ENCODE peak calls at places on chromosomes 1 and 21, in eight cellular contexts. M, G, B, R, Y, E, F and P are unnamed samples.

GRCh38 chr1:214363386-214363785 is 82.4 kb downstream of the SMYD2 start:
- DNase-seq in M (no peak), G (peak; percentile 24), B (no peak), R (no peak), Y (no peak), E (no peak), F (no peak), P (no peak)

GRCh38 chr21:36792505-36792967 is 93.6 kb downstream of the SIM2 start:
- DNase-seq in M (no peak), G (peak; percentile 58), B (no peak), R (no peak), Y (no peak), E (no peak), F (no peak), P (peak; percentile 34)

GRCh38 chr1:117967900-117968299 is 38.4 kb downstream of the WDR3 start:
- DNase-seq in M (peak; percentile 2), G (peak; percentile 40), B (no peak), R (no peak), Y (no peak), E (no peak), F (no peak), P (no peak)

GRCh38 chr1:5781079-5781478 is 211.1 kb downstream of the NPHP4 start:
- DNase-seq in M (no peak), G (no peak), B (no peak), R (no peak), Y (no peak), E (no peak), F (no peak), P (no peak)

GRCh38 chr1:153777648-153778047 is 2.4 kb downstream of the SLC27A3 start:
- DNase-seq in M (no peak), G (peak; percentile 15), B (no peak), R (no peak), Y (no peak), E (peak; percentile 48), F (no peak), P (no peak)

GRCh38 chr1:178702141-178702540 is 22.9 kb upstream of the RALGPS2 start:
- DNase-seq in M (no peak), G (peak; percentile 68), B (no peak), R (no peak), Y (no peak), E (no peak), F (no peak), P (no peak)

GRCh38 chr1:229749992-229750391 is 123.9 kb downstream of the URB2 start:
- DNase-seq in M (no peak), G (no peak), B (no peak), R (no peak), Y (no peak), E (no peak), F (no peak), P (no peak)

GRCh38 chr1:14850563-14850962 is 252.1 kb downstream of the KAZN start:
- DNase-seq in M (peak; percentile 2), G (no peak), B (no peak), R (peak; percentile 6), Y (no peak), E (no peak), F (no peak), P (no peak)

GRCh38 chr1:240100351-240100750 is 8.7 kb downstream of the FMN2 start:
- DNase-seq in M (no peak), G (peak; percentile 80), B (no peak), R (no peak), Y (no peak), E (no peak), F (no peak), P (no peak)

GRCh38 chr1:171635661-171636060 is 13.6 kb downstream of the MYOCOS start:
- DNase-seq in M (no peak), G (no peak), B (no peak), R (no peak), Y (no peak), E (no peak), F (no peak), P (no peak)

GRCh38 chr1:100622037-100622436 is 84.1 kb downstream of the GPR88 start:
- DNase-seq in M (no peak), G (peak; percentile 98), B (no peak), R (peak; percentile 16), Y (no peak), E (no peak), F (no peak), P (no peak)

GRCh38 chr21:33969600-33969999 is 54.0 kb upstream of the ATP5PO start:
- DNase-seq in M (no peak), G (no peak), B (no peak), R (no peak), Y (no peak), E (no peak), F (no peak), P (no peak)

GRCh38 chr21:16117851-16118592 is 388.2 kb downstream of the USP25 start:
- DNase-seq in M (no peak), G (peak; percentile 99), B (no peak), R (no peak), Y (no peak), E (no peak), F (no peak), P (no peak)

GRCh38 chr1:177800386-177801058 is 169.3 kb downstream of the SEC16B start:
- DNase-seq in M (no peak), G (peak; percentile 76), B (peak; percentile 62), R (no peak), Y (no peak), E (no peak), F (no peak), P (no peak)

GRCh38 chr1:234845097-234845660 is 235.2 kb upstream of the IRF2BP2 start:
- DNase-seq in M (no peak), G (peak; percentile 60), B (peak; percentile 81), R (no peak), Y (no peak), E (no peak), F (no peak), P (no peak)

GRCh38 chr1:156276966-156277381 is 5.7 kb downstream of the SMG5 start:
- DNase-seq in M (no peak), G (no peak), B (no peak), R (no peak), Y (no peak), E (no peak), F (no peak), P (no peak)

GRCh38 chr1:26318338-26319064 is 743 bp downstream of the CD52 start:
- DNase-seq in M (no peak), G (no peak), B (no peak), R (no peak), Y (no peak), E (no peak), F (no peak), P (no peak)

GRCh38 chr1:5348732-5349465 is 643.3 kb downstream of the NPHP4 start:
- DNase-seq in M (no peak), G (no peak), B (no peak), R (no peak), Y (no peak), E (no peak), F (no peak), P (no peak)

GRCh38 chr1:224615861-224616760 is at the start of gene CNIH3:
- DNase-seq in M (peak; percentile 87), G (peak; percentile 90), B (no peak), R (no peak), Y (no peak), E (no peak), F (no peak), P (peak; percentile 72)

GRCh38 chr21:39705849-39706248 is 39.1 kb upstream of the IGSF5 start:
- DNase-seq in M (no peak), G (no peak), B (no peak), R (no peak), Y (no peak), E (no peak), F (no peak), P (no peak)
- TF ChIP-seq CTCF in M (no peak), G (peak; percentile 12), B (no peak), R (peak; percentile 42), Y (no peak), E (no peak), F (no peak), P (no peak)

GRCh38 chr1:228471762-228472398 is 15.3 kb upstream of the RNF187 start:
- DNase-seq in M (peak; percentile 70), G (no peak), B (no peak), R (peak; percentile 49), Y (no peak), E (no peak), F (no peak), P (no peak)
- TF ChIP-seq CTCF in M (peak; percentile 66), G (peak; percentile 63), B (peak; percentile 69), R (peak; percentile 68), Y (peak; percentile 40), E (peak; percentile 39), F (peak; percentile 54), P (peak; percentile 60)

GRCh38 chr1:40847023-40847740 is 15.0 kb downstream of the CITED4 start:
- DNase-seq in M (no peak), G (peak; percentile 27), B (no peak), R (no peak), Y (no peak), E (no peak), F (no peak), P (no peak)

GRCh38 chr1:40851643-40852042 is 10.5 kb downstream of the CITED4 start:
- DNase-seq in M (no peak), G (no peak), B (peak; percentile 42), R (no peak), Y (no peak), E (no peak), F (no peak), P (no peak)

GRCh38 chr1:40849801-40850592 is 12.2 kb downstream of the CITED4 start:
- DNase-seq in M (peak; percentile 71), G (peak; percentile 40), B (peak; percentile 62), R (peak; percentile 46), Y (peak; percentile 76), E (peak; percentile 58), F (peak; percentile 72), P (peak; percentile 85)

GRCh38 chr1:40845895-40846294 is 16.3 kb downstream of the CITED4 start:
- DNase-seq in M (no peak), G (no peak), B (no peak), R (no peak), Y (no peak), E (no peak), F (no peak), P (no peak)

GRCh38 chr1:40848530-40849189 is 13.5 kb downstream of the CITED4 start:
- DNase-seq in M (peak; percentile 80), G (peak; percentile 50), B (no peak), R (peak; percentile 71), Y (no peak), E (peak; percentile 62), F (no peak), P (peak; percentile 68)
- TF ChIP-seq CTCF in M (peak; percentile 97), G (peak; percentile 99), B (peak; percentile 84), R (peak; percentile 95), Y (no peak), E (peak; percentile 80), F (no peak), P (peak; percentile 77)

DNA sequence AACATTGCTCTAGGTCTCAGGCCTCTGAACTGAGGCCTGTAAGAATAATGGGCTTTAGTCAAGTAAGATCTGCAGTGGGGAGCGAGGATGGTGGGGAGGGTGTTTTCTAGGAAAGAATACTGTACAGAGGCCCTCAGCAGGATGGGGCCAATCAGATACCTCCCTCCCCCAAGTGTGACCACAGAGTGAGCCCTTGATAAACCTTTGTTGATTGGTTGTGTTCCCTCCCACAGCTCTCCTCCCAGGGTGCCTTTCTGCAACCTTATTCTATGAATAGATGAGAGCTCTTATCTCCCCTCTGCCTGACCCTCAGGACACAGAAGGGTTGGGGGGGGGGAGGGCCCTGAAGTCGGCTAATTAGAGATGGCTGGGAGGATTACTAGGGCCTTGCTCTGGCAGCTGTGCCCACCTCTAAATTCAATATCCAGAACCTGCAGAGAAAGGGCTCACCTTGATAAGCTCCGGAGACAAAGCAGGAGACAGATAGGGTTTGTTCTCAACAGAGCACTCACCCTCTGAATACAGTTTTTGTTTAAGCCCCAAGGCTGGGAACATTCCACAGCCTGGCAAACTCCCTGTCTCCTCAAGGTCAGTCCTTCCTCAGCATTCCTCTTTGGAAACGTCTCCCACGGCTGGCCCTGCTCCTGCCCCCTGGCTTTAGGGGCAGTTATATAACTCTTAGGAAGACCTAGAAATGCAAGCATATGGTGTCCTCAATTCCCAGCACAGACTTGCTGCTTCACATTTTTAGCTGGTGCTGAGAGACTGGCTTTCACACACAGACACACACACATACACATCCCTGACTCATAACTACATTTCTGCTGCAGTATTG is 42.9 kb downstream of the ATP1A1 start:
- DNase-seq in M (peak; percentile 91), G (no peak), B (no peak), R (no peak), Y (no peak), E (peak; percentile 73), F (no peak), P (no peak)
- TF ChIP-seq CTCF in M (peak; percentile 13), G (no peak), B (no peak), R (no peak), Y (no peak), E (peak; percentile 13), F (no peak), P (no peak)